ENCODE peak calls at places on chromosomes 12 and 14, in six cellular contexts. B is stimulated activated CD8-positive, alpha-beta memory T cell treated with anti-CD3 and anti-CD28 coated beads, Interleukin-12 subunit alpha, Interleukin-12 subunit beta, amount 100 ng/mL, for 1 hour; Z is effector CD8-positive, alpha-beta T cell; G is A549; Y is choroid plexus epithelial cell; X is HTR-8/SVneo. R is an unnamed sample.

GRCh38 chr14:61218765-61219164 is 62.4 kb downstream of the TMEM30B start:
- DNase-seq in Y (no peak), X (no peak), B (no peak), G (no peak), Z (no peak), R (no peak)

GRCh38 chr12:4002601-4003000 is 129.4 kb upstream of the PARP11 start:
- DNase-seq in Z (no peak), G (no peak), X (no peak), Y (no peak), B (no peak), R (no peak)

GRCh38 chr14:56087824-56088571 is 30.2 kb upstream of the PELI2 start:
- DNase-seq in B (no peak), Y (no peak), G (no peak), Z (no peak), X (no peak), R (no peak)

GRCh38 chr14:59333668-59334067 is 131.5 kb downstream of the GPR135 start:
- DNase-seq in Z (no peak), X (peak; percentile 29), Y (peak; percentile 99), G (no peak), B (no peak), R (no peak)

GRCh38 chr14:61347771-61348443 is 26.5 kb downstream of the PRKCH start:
- DNase-seq in Y (no peak), G (no peak), X (no peak), Z (no peak), B (no peak), R (no peak)

GRCh38 chr14:78790262-78790661 is 620.1 kb downstream of the NRXN3 start:
- DNase-seq in X (no peak), G (no peak), Y (peak; percentile 4), B (no peak), Z (no peak), R (no peak)

GRCh38 chr12:122104844-122105243 is 26.3 kb downstream of the MLXIP start:
- DNase-seq in X (no peak), B (no peak), Y (no peak), Z (no peak), G (no peak), R (no peak)

GRCh38 chr12:58847876-58848600 is 72.3 kb downstream of the LRIG3 start:
- DNase-seq in B (no peak), Z (no peak), Y (no peak), X (peak; percentile 3), G (no peak), R (no peak)

GRCh38 chr12:15984097-15984800 is 73.1 kb downstream of the DERA start:
- DNase-seq in G (no peak), B (no peak), Z (no peak), Y (no peak), X (no peak), R (no peak)

GRCh38 chr14:98249476-98249875 is 1022.5 kb downstream of the BCL11B start:
- DNase-seq in X (no peak), G (no peak), Z (no peak), B (no peak), Y (no peak), R (no peak)

GRCh38 chr14:80004871-80005270 is 206.4 kb downstream of the DIO2 start:
- DNase-seq in X (no peak), Y (no peak), B (no peak), Z (no peak), G (no peak), R (no peak)

GRCh38 chr14:20683896-20684661 is at the start of gene RNASE4:
- DNase-seq in Z (peak; percentile 62), X (no peak), G (peak; percentile 71), Y (peak; percentile 92), B (peak; percentile 72), R (peak; percentile 86)

GRCh38 chr12:52440821-52441319 is 6.7 kb upstream of the KRT75 start:
- DNase-seq in Z (no peak), X (no peak), G (no peak), Y (peak; percentile 38), B (no peak), R (no peak)

R was measured in KG1.